ENCODE peak calls at places on chromosome 15, in eight cellular contexts. M is fibroblast of pulmonary artery, R is GM06990, W is epithelial cell of proximal tubule, Z is AG10803, U is transverse colon, S is GM10248, J is choroid plexus epithelial cell. C is an unnamed sample.

GRCh38 chr15:61994216-61994615 is 66.0 kb downstream of the VPS13C start:
- DNase-seq in R (no peak), U (no peak), W (no peak), M (peak), J (peak), S (no peak), Z (peak), C (no peak)

GRCh38 chr15:57914350-57915055 is 151.0 kb downstream of the ALDH1A2 start:
- DNase-seq in R (no peak), Z (no peak), J (no peak), W (no peak), U (peak), M (no peak), S (no peak), C (no peak)

GRCh38 chr15:51403946-51404695 is 62.7 kb downstream of the GLDN start:
- DNase-seq in W (no peak), S (no peak), M (no peak), U (no peak), Z (no peak), J (no peak), R (no peak), C (no peak)

GRCh38 chr15:52134502-52135144 is 22.0 kb upstream of the BCL2L10 start:
- DNase-seq in M (no peak), S (no peak), Z (no peak), U (peak), W (no peak), J (no peak), R (no peak), C (no peak)

GRCh38 chr15:61641645-61642044 is 412.5 kb upstream of the RORA start:
- DNase-seq in W (no peak), M (no peak), U (no peak), Z (no peak), S (no peak), J (no peak), R (no peak), C (no peak)

GRCh38 chr15:71195242-71195641 is 80.0 kb downstream of the THSD4 start:
- DNase-seq in J (peak), U (no peak), W (no peak), S (no peak), M (peak), Z (no peak), R (no peak), C (no peak)

GRCh38 chr15:91553455-91553854 is 300.1 kb upstream of the SLCO3A1 start:
- DNase-seq in W (no peak), S (no peak), U (no peak), J (no peak), Z (no peak), M (no peak), R (no peak), C (no peak)

GRCh38 chr15:87118424-87118823 is 1038.8 kb downstream of the AGBL1 start:
- DNase-seq in S (no peak), U (no peak), J (no peak), Z (no peak), W (no peak), M (no peak), R (no peak), C (no peak)

GRCh38 chr15:67863442-67863987 is 23.7 kb upstream of the RNU6-1 start:
- DNase-seq in J (peak), S (peak), M (peak), R (peak), U (peak), W (no peak), Z (peak), C (peak)

GRCh38 chr15:76339302-76340197 is 3.0 kb downstream of the ISL2 start:
- DNase-seq in Z (no peak), S (peak), M (peak), U (peak), J (peak), W (no peak), R (peak), C (no peak)

GRCh38 chr15:45180201-45180600 is 7.6 kb downstream of the SHF start:
- DNase-seq in Z (no peak), U (no peak), R (no peak), S (no peak), J (no peak), W (no peak), M (no peak), C (no peak)

GRCh38 chr15:91886878-91887277 is 33.4 kb downstream of the SLCO3A1 start:
- DNase-seq in S (no peak), U (no peak), J (no peak), Z (no peak), R (no peak), W (no peak), M (no peak), C (no peak)

GRCh38 chr15:39030291-39031070 is 465.9 kb upstream of the RASGRP1 start:
- DNase-seq in W (no peak), U (no peak), R (no peak), M (no peak), J (no peak), Z (peak), S (no peak), C (no peak)

GRCh38 chr15:89018235-89018634 is 70.0 kb upstream of the ABHD2 start:
- DNase-seq in M (peak), Z (peak), S (no peak), J (peak), R (no peak), U (no peak), W (no peak), C (no peak)

GRCh38 chr15:89015412-89016097 is 72.7 kb upstream of the ABHD2 start:
- DNase-seq in J (no peak), M (no peak), W (no peak), U (no peak), Z (no peak), R (no peak), S (no peak), C (no peak)

GRCh38 chr15:89016549-89017041 is 71.7 kb upstream of the ABHD2 start:
- DNase-seq in S (no peak), M (peak), U (no peak), R (no peak), W (peak), Z (peak), J (peak), C (no peak)

GRCh38 chr15:89019436-89019835 is 68.8 kb upstream of the ABHD2 start:
- DNase-seq in Z (peak), U (no peak), W (no peak), S (no peak), M (no peak), R (no peak), J (no peak), C (no peak)

GRCh38 chr15:89017370-89018066 is 70.7 kb upstream of the ABHD2 start:
- DNase-seq in J (peak), Z (peak), M (peak), S (peak), W (no peak), R (peak), U (peak), C (peak)
- TF ChIP-seq CTCF in J (peak), Z (peak), M (peak), S (peak), W (peak), R (peak), U (peak), C (peak)

GRCh38 chr15:49900836-49901235 is 218.2 kb downstream of the ATP8B4 start:
- DNase-seq in U (no peak), J (no peak), R (no peak), M (no peak), Z (no peak), W (no peak), S (no peak), C (no peak)

GRCh38 chr15:49904296-49904695 is 214.7 kb downstream of the ATP8B4 start:
- DNase-seq in R (no peak), U (no peak), J (no peak), W (no peak), Z (peak), M (no peak), S (no peak), C (no peak)

GRCh38 chr15:49900036-49900435 is 219.0 kb downstream of the ATP8B4 start:
- DNase-seq in W (no peak), M (peak), Z (peak), U (no peak), R (no peak), S (no peak), J (peak), C (no peak)

GRCh38 chr15:49902791-49903481 is 216.1 kb downstream of the ATP8B4 start:
- DNase-seq in U (no peak), W (no peak), J (peak), M (peak), S (no peak), Z (peak), R (no peak), C (no peak)

GRCh38 chr15:49901867-49902775 is 216.9 kb downstream of the ATP8B4 start:
- DNase-seq in Z (peak), W (no peak), J (peak), R (no peak), U (no peak), S (no peak), M (peak), C (no peak)
- TF ChIP-seq CTCF in Z (peak), W (peak), J (peak), R (no peak), U (no peak), S (no peak), M (peak), C (no peak)

DNA sequence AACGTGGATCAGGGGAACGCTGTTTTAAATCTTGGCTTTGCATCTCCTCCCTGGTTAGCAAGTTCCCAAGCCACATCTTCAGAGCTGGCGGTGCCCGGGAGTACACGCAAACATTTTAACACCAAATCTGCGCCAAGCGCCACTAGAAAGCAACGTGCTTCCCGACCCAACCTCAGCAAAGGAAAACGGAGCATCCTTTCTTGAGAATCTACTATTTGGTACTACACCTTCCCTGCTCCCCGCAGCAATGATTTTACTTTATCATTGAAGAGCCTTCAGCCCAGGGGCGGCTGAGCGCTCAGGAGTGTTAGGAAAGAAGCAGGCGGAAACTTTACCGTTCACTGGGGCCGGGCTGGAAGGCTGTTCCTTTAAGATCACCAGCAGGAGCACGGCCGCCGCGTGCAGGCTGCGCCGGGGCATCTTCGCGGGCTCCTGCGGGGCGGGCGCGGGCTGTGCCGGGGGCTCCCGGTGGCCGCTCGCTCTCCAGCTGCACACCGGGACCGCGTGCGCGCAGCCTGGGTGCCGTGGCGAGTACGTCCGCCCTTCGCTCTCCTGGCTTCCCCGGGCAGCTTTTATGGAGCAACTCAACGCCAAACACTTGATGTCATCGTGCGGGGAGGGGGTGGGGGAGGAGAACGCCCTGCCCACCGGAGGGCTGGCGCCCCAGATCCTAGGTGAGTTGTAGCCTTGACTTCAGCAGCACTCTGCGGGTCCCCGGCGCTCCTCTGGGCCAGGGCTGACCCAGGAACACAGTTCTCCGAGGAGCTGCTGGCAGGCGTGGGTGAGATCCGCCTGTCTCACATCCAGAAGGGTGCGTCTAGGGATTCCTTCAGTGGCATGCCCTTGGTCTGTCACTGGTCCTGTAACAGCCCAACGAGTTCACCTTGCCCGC is at the start of gene CA12:
- DNase-seq in R (peak), S (no peak), Z (no peak), W (no peak), U (peak), M (peak), J (peak), C (peak)
- TF ChIP-seq CTCF in R (no peak), S (no peak), Z (no peak), W (no peak), U (no peak), M (no peak), J (no peak), C (no peak)

GRCh38 chr15:60592386-60593339 is 113.7 kb upstream of the ICE2 start:
- DNase-seq in Z (peak), W (no peak), J (peak), R (peak), U (peak), M (peak), S (peak), C (peak)

GRCh38 chr15:60589728-60590127 is 110.8 kb upstream of the ICE2 start:
- DNase-seq in W (no peak), M (no peak), S (no peak), Z (peak), R (no peak), U (no peak), J (no peak), C (no peak)

GRCh38 chr15:60590935-60591490 is 112.1 kb upstream of the ICE2 start:
- DNase-seq in Z (peak), M (peak), R (peak), W (no peak), J (peak), U (peak), S (peak), C (peak)

GRCh38 chr15:60594071-60594470 is 115.1 kb upstream of the ICE2 start:
- DNase-seq in S (no peak), U (no peak), R (no peak), Z (no peak), M (no peak), J (no peak), W (no peak), C (no peak)

DNA sequence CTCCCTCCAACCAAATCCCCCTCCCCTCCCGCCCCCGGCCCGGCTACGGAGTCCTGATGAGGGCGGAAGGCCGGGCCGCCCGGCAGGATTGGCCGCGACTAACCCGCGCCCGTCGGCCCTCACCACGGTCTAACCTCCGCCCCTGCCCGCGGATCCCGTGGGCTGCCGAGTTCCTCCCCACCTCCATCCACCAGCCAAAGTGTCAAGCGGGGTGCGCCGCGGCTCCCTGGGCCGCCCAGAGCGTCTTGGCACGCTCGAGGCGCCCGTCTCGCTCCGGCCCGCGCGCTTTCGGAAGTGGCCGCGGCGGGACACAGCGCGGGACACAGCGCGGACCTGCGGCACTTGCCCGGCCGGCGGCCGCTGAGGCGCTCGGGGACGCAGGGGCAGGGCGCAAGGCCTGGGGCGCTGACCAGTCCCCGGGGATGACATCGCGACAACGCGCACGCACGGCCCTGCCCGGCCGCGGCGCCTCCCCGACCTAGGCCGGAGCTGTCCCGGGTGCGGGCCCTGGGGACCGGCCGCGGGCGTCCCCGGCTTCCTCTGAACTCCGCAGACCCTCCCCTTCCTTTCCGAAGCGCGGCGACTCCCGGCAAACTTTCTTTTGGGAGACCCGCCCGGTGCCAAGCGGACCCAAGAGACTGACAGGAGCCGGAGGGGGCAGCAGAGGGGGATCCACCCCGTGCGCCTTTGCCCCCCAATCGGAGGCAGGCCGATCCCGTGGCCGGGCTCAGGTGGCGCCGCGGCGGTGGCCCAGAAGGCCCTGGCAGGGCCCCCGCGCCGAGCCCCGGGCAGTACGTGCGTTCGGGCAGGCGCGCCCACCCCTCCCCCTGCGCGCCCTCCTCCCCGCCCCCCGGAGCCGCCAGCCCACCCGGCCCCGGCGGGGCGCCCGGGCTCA is 112.8 kb upstream of the ICE2 start:
- DNase-seq in U (peak), Z (peak), J (no peak), W (no peak), M (no peak), S (peak), R (peak), C (peak)
- TF ChIP-seq CTCF in U (no peak), Z (no peak), J (no peak), W (peak), M (no peak), S (no peak), R (peak), C (no peak)

GRCh38 chr15:46607103-46607502 is 972.3 kb downstream of the SQOR start:
- DNase-seq in Z (no peak), R (no peak), S (no peak), U (no peak), M (no peak), J (no peak), W (no peak), C (no peak)
- TF ChIP-seq CTCF in Z (no peak), R (no peak), S (no peak), U (no peak), M (no peak), J (no peak), W (no peak), C (no peak)

GRCh38 chr15:63331456-63331855 is 50.2 kb downstream of the CA12 start:
- DNase-seq in J (no peak), W (no peak), R (no peak), M (no peak), Z (no peak), S (no peak), U (no peak), C (no peak)
- TF ChIP-seq CTCF in J (no peak), W (no peak), R (no peak), M (no peak), Z (no peak), S (no peak), U (no peak), C (no peak)

C was measured in endothelial cell.